ENCODE peak calls at places on chromosome 5, in four cellular contexts. One of them, this sample, is unnamed.

GRCh38 chr5:83528439-83528769 is 56.9 kb downstream of the VCAN start:
- DNase-seq in GM12878: no peak
- DNase-seq in K562: no peak
- DNase-seq in HepG2: no peak
- DNase-seq in this sample: no peak

GRCh38 chr5:139100825-139101224 is 97.3 kb downstream of the SIL1 start:
- DNase-seq in GM12878: no peak
- DNase-seq in K562: no peak
- DNase-seq in HepG2: no peak
- DNase-seq in this sample: no peak

GRCh38 chr5:146213210-146213838 is 9.9 kb downstream of the RBM27 start:
- DNase-seq in GM12878: no peak
- DNase-seq in K562: no peak
- DNase-seq in HepG2: peak; percentile 89
- DNase-seq in this sample: no peak

GRCh38 chr5:154371687-154372086 is 74.1 kb upstream of the SAP30L start:
- DNase-seq in GM12878: no peak
- DNase-seq in K562: no peak
- DNase-seq in HepG2: no peak
- DNase-seq in this sample: no peak

GRCh38 chr5:95446560-95447221 is 55.5 kb downstream of the FAM81B start:
- DNase-seq in GM12878: no peak
- DNase-seq in K562: no peak
- DNase-seq in HepG2: no peak
- DNase-seq in this sample: no peak

GRCh38 chr5:133918316-133918715 is 50.1 kb downstream of the C5orf15 start:
- DNase-seq in GM12878: no peak
- DNase-seq in K562: no peak
- DNase-seq in HepG2: no peak
- DNase-seq in this sample: no peak

GRCh38 chr5:14216902-14217301 is 73.8 kb downstream of the TRIO start:
- DNase-seq in GM12878: no peak
- DNase-seq in K562: no peak
- DNase-seq in HepG2: peak; percentile 23
- DNase-seq in this sample: no peak

GRCh38 chr5:75054110-75054930 is 2.0 kb upstream of the GCNT4 start:
- DNase-seq in GM12878: no peak
- DNase-seq in K562: no peak
- DNase-seq in HepG2: no peak
- DNase-seq in this sample: peak; percentile 62

GRCh38 chr5:127746756-127747155 is 43.6 kb downstream of the CCDC192 start:
- DNase-seq in GM12878: no peak
- DNase-seq in K562: no peak
- DNase-seq in HepG2: no peak
- DNase-seq in this sample: no peak

GRCh38 chr5:157486861-157487260 is 26.8 kb downstream of the NIPAL4 start:
- DNase-seq in GM12878: no peak
- DNase-seq in K562: no peak
- DNase-seq in HepG2: no peak
- DNase-seq in this sample: no peak

GRCh38 chr5:136016945-136017530 is 11.8 kb upstream of the TGFBI start:
- DNase-seq in GM12878: no peak
- DNase-seq in K562: no peak
- DNase-seq in HepG2: no peak
- DNase-seq in this sample: no peak
- TF ChIP-seq CBX5 in GM12878: no peak
- TF ChIP-seq CBX5 in K562: no peak
- TF ChIP-seq CBX5 in HepG2: no peak
- TF ChIP-seq CBX5 in this sample: no peak

DNA sequence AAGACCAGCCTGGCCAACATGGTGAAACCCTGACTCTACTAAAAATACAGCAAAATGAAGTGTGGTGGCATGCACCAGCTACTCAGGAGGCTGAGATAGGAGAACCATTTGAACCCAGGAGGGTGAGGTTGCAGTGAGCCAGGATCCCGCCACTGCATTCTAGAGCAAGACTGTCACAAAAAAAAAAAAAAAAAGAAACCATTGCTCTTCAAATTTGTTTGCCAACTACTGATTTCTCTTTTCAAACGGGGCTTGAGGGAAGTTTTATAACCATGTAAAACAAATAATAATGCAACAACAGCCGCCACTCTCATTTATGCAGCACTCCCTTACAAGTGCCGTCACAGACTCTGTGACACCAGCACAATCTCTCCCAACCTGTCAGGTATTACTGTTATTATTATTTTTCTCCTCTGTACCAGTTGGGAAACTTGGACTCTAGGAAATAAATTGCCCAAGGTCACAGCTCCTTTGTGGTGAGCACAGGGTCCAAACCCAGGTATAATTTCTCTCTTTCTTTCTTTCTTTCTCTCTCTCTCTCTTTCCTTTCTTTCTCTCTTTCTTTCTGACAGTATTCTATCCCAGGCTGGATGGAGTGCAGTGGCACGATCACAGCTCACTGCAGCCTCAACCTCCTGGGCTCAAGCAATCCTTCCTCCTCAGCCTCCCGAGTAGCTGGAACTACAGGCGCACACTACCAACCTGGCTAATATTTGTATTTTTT is 25.4 kb downstream of the SERINC5 start:
- DNase-seq in GM12878: no peak
- DNase-seq in K562: no peak
- DNase-seq in HepG2: peak; percentile 47
- DNase-seq in this sample: no peak
- TF ChIP-seq CBX5 in GM12878: no peak
- TF ChIP-seq CBX5 in K562: no peak
- TF ChIP-seq CBX5 in HepG2: no peak
- TF ChIP-seq CBX5 in this sample: no peak

DNA sequence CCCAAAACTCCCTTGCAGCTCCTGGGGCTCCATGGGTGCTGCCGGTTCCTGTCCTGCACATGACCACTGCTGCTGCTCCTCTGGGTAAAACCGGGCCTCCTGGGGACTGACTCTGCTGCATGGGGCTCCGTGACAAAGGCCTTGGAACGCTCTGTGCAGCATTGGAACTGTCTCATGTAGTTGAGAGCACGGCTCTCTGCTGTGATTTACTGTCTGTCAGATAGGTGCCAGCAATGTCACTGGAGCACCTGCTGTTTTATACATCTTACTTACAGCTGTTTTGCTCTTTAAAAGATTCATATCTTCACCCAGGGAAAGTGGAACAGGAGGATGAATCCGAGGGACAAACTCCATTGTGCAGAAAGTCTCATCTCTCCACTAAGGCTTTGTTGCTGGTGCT is 138.1 kb downstream of the YIPF5 start:
- DNase-seq in GM12878: no peak
- DNase-seq in K562: no peak
- DNase-seq in HepG2: no peak
- DNase-seq in this sample: no peak
- TF ChIP-seq CBX5 in GM12878: no peak
- TF ChIP-seq CBX5 in K562: no peak
- TF ChIP-seq CBX5 in HepG2: no peak
- TF ChIP-seq CBX5 in this sample: no peak

GRCh38 chr5:108344103-108344822 is 37.6 kb downstream of the FBXL17 start:
- DNase-seq in GM12878: no peak
- DNase-seq in K562: no peak
- DNase-seq in HepG2: no peak
- DNase-seq in this sample: no peak

GRCh38 chr5:108341866-108342265 is 40.0 kb downstream of the FBXL17 start:
- DNase-seq in GM12878: no peak
- DNase-seq in K562: no peak
- DNase-seq in HepG2: no peak
- DNase-seq in this sample: no peak

GRCh38 chr5:108340131-108340530 is 41.8 kb downstream of the FBXL17 start:
- DNase-seq in GM12878: no peak
- DNase-seq in K562: no peak
- DNase-seq in HepG2: no peak
- DNase-seq in this sample: no peak

DNA sequence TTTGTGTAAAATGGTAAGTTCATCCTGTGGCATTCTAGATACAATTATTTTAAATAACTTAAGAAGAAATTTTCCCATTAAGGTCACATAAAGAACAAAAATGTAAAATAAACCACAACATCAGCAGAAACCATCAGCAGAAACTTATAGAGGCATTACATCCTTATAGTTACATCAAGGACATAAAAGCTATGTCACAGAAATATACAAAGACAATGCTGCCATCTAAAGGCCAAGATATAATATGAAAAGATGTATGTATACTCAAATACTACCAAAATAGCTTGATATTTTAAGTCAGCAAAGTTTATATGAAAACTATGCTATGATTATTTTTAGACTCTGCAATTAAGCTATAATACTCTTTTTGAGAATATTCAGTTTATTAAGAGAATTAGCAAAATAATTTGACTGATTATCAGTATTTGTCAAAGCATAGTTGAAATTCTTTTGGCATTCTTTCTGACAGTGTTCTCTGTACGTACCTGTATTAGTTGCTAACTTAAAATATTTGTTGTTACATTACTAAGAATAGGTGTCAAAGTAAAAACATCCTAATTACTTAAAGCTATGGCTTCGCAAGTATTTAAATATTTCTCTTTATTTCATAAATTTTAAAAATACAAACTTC is 36.2 kb downstream of the FBXL17 start:
- DNase-seq in GM12878: peak; percentile 5
- DNase-seq in K562: no peak
- DNase-seq in HepG2: peak; percentile 43
- DNase-seq in this sample: no peak
- TF ChIP-seq CBX5 in GM12878: no peak
- TF ChIP-seq CBX5 in K562: no peak
- TF ChIP-seq CBX5 in HepG2: no peak
- TF ChIP-seq CBX5 in this sample: no peak